ENCODE peak calls at places on chromosomes 7 and 10, in five cellular contexts. D, U, L, I and Z are unnamed samples.

GRCh38 chr7:23346316-23346715 is 47.2 kb downstream of the MALSU1 start:
- DNase-seq in I (no peak), U (no peak), L (no peak), D (no peak), Z (peak; percentile 23)

GRCh38 chr7:79290841-79291497 is 162.5 kb downstream of the MAGI2 start:
- DNase-seq in U (no peak), L (no peak), I (no peak), D (no peak), Z (peak; percentile 32)

GRCh38 chr7:96308253-96308949 is 13.5 kb downstream of the SLC25A13 start:
- DNase-seq in U (peak; percentile 65), I (no peak), D (no peak), L (no peak), Z (no peak)

GRCh38 chr10:14606633-14607032 is 168.1 kb downstream of the FAM107B start:
- DNase-seq in L (no peak), D (no peak), U (no peak), I (no peak), Z (no peak)

GRCh38 chr10:119412244-119412750 is 130.2 kb downstream of the RGS10 start:
- DNase-seq in I (no peak), L (no peak), D (no peak), U (no peak), Z (peak; percentile 50)

GRCh38 chr7:112157072-112157471 is 49.1 kb downstream of the DOCK4 start:
- DNase-seq in U (no peak), L (no peak), D (no peak), I (no peak), Z (no peak)

GRCh38 chr7:28804990-28805389 is 153.1 kb downstream of the TRIL start:
- DNase-seq in D (no peak), L (no peak), U (no peak), I (no peak), Z (no peak)

GRCh38 chr10:92240289-92241157 is 50.4 kb downstream of the CPEB3 start:
- DNase-seq in U (peak; percentile 75), D (no peak), L (peak; percentile 53), I (no peak), Z (peak; percentile 81)

GRCh38 chr7:114910787-114911186 is 11.1 kb upstream of the MDFIC start:
- DNase-seq in L (no peak), D (no peak), U (peak; percentile 29), I (no peak), Z (no peak)

GRCh38 chr10:35495521-35496238 is 109.5 kb upstream of the GJD4 start:
- DNase-seq in D (no peak), I (no peak), L (no peak), U (peak; percentile 63), Z (peak; percentile 34)

GRCh38 chr10:13893926-13894325 is 307.2 kb downstream of the PRPF18 start:
- DNase-seq in I (no peak), L (no peak), D (no peak), U (no peak), Z (peak; percentile 41)

GRCh38 chr7:129612112-129613015 is 844 bp downstream of the NRF1 start:
- DNase-seq in I (no peak), L (no peak), D (no peak), U (no peak), Z (peak; percentile 77)

GRCh38 chr7:4712371-4713182 is 30.5 kb downstream of the FOXK1 start:
- DNase-seq in D (no peak), L (no peak), I (no peak), U (peak; percentile 76), Z (no peak)

GRCh38 chr10:104391969-104392296 is 38.3 kb downstream of the CFAP58 start:
- DNase-seq in D (no peak), I (no peak), L (no peak), U (no peak), Z (no peak)

GRCh38 chr10:18753496-18753895 is 94.3 kb downstream of the ARL5B start:
- DNase-seq in L (no peak), D (no peak), U (no peak), I (no peak), Z (no peak)

GRCh38 chr7:128763541-128763940 is 12.1 kb downstream of the OPN1SW start:
- DNase-seq in L (no peak), I (no peak), D (no peak), U (no peak), Z (no peak)

GRCh38 chr10:91144961-91145360 is 75.5 kb upstream of the PCGF5 start:
- DNase-seq in U (no peak), L (no peak), D (no peak), I (no peak), Z (no peak)

GRCh38 chr7:103962070-103962469 is 27.4 kb downstream of the RELN start:
- DNase-seq in I (no peak), L (no peak), D (no peak), U (no peak), Z (no peak)

GRCh38 chr10:56624082-56624481 is 263.0 kb upstream of the ZWINT start:
- DNase-seq in I (no peak), L (no peak), D (no peak), U (no peak), Z (no peak)

GRCh38 chr10:6035101-6035834 is 26.9 kb downstream of the IL2RA start:
- DNase-seq in L (no peak), D (no peak), U (no peak), I (no peak), Z (no peak)

GRCh38 chr10:89888647-89889046 is 187.3 kb downstream of the KIF20B start:
- DNase-seq in D (no peak), L (peak; percentile 26), I (no peak), U (no peak), Z (no peak)

GRCh38 chr10:29946953-29947700 is 112.3 kb downstream of the JCAD start:
- DNase-seq in D (no peak), U (no peak), I (no peak), L (no peak), Z (peak; percentile 73)
- TF ChIP-seq POLR2A in D (no peak), U (no peak), I (no peak), L (no peak), Z (no peak)

GRCh38 chr10:7408494-7409044 is 2.3 kb downstream of the SFMBT2 start:
- DNase-seq in L (no peak), I (no peak), D (no peak), U (no peak), Z (peak; percentile 16)

GRCh38 chr10:7408003-7408493 is 2.8 kb downstream of the SFMBT2 start:
- DNase-seq in I (no peak), D (no peak), U (no peak), L (no peak), Z (peak; percentile 12)

GRCh38 chr10:7409732-7410168 is 1.1 kb downstream of the SFMBT2 start:
- DNase-seq in U (no peak), I (no peak), L (no peak), D (no peak), Z (no peak)

GRCh38 chr10:7410306-7410799 is 481 bp downstream of the SFMBT2 start:
- DNase-seq in L (no peak), I (no peak), D (no peak), U (no peak), Z (no peak)

GRCh38 chr10:7409045-7409731 is 1.6 kb downstream of the SFMBT2 start:
- DNase-seq in L (peak; percentile 51), D (no peak), U (no peak), I (no peak), Z (no peak)
- TF ChIP-seq EZH2 in L (no peak), D (no peak), U (no peak), I (no peak), Z (no peak)

DNA sequence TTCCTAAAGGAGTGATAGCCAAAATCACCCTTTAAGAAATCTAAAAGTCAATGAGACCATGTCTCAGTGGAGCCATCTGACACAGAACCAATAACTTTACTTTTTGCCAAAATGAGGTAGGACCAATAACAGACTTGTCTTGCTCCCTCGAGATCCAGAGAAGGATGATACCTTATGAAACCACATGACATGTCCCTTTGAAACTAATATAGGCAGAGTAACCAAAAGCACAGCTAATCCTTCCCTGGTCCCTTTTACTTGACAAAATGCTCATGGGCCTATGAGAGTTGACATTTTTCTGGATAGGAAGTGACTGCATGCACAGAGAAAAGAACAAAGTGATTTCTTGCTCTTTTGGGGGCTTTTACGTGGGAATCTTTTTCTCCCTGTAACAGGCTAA is 87.7 kb downstream of the ARMH3 start:
- DNase-seq in L (no peak), U (no peak), I (no peak), D (no peak), Z (no peak)
- TF ChIP-seq POLR2A in L (no peak), U (no peak), I (no peak), D (no peak), Z (no peak)

GRCh38 chr7:136874393-136875032 is 6.1 kb downstream of the CHRM2 start:
- DNase-seq in I (peak; percentile 2), D (no peak), L (no peak), U (peak; percentile 20), Z (peak; percentile 28)

GRCh38 chr7:136870799-136871487 is 2.5 kb downstream of the CHRM2 start:
- DNase-seq in L (no peak), U (no peak), I (no peak), D (no peak), Z (no peak)

GRCh38 chr7:136869006-136869961 is 832 bp downstream of the CHRM2 start:
- DNase-seq in D (no peak), U (no peak), L (no peak), I (no peak), Z (no peak)

GRCh38 chr7:136868496-136869005 is at the start of gene CHRM2:
- DNase-seq in D (no peak), I (no peak), U (no peak), L (no peak), Z (no peak)

GRCh38 chr7:136869991-136870798 is 1.7 kb downstream of the CHRM2 start:
- DNase-seq in U (no peak), I (no peak), L (no peak), D (no peak), Z (peak; percentile 12)
- TF ChIP-seq EZH2 in U (no peak), I (no peak), L (no peak), D (no peak), Z (peak; percentile 74)

GRCh38 chr7:148983220-148984146 is 44.8 kb downstream of the PDIA4 start:
- DNase-seq in U (peak; percentile 63), I (peak; percentile 62), D (peak; percentile 67), L (peak; percentile 78), Z (peak; percentile 87)

GRCh38 chr7:148986737-148987009 is 41.6 kb downstream of the PDIA4 start:
- DNase-seq in L (no peak), I (no peak), U (no peak), D (no peak), Z (no peak)

GRCh38 chr7:148991536-148991935 is 36.8 kb downstream of the PDIA4 start:
- DNase-seq in L (no peak), U (no peak), D (no peak), I (no peak), Z (no peak)

GRCh38 chr7:148987751-148988512 is 40.4 kb downstream of the PDIA4 start:
- DNase-seq in L (no peak), D (no peak), U (no peak), I (no peak), Z (no peak)

DNA sequence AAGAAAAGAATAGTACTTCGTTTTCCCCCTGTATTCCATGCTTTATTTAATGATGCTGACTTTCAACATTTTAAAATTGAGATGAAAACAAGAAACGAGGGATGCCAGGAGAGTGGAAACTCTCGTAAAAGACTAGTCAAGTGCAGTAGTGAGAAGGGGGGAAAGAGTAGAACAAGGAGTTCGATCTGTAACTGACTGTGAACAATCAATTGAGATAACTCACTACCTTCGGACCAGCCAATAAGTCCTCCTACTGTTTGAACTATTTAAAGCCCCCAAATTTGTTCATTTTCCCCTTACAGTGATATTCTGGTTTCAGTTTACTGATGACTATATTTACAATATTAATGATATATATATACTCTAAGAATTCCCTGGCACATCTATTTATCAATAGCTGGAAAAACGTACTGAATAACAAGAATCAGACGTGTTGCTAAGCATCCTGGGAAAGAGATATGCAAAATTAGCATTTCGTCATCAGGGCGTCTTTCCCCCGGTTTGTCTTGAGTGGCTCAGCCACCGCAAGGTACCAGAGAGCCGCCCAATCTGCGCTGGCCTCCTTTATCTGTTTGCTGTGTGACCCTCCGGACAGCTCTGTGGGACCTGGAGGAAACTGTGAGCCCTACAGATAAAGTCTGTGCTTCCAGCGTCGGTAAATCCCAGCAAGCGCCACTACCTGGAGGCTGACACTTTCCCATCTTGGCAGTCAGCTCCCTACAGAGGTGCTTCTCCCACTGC is 41.1 kb downstream of the PDIA4 start:
- DNase-seq in I (peak; percentile 87), U (peak; percentile 87), D (peak; percentile 90), L (peak; percentile 78), Z (peak; percentile 94)
- TF ChIP-seq POLR2A in I (no peak), U (peak; percentile 61), D (peak; percentile 72), L (peak; percentile 55), Z (peak; percentile 63)